ENCODE peak calls at places on chromosomes 12 and 14, in eight cellular contexts. G is heart right ventricle, I is gastrocnemius medialis, Z is right cardiac atrium, U is transverse colon, L is cardiac muscle cell, W is PC-3, R is MM.1S. A is an unnamed sample. For H3K9me3, the result is how much of the 10 kb centered on the place peaks cover.

GRCh38 chr12:9626821-9627220 is 19.1 kb upstream of the KLRB1 start:
- DNase-seq in G (no peak), I (no peak), Z (no peak), U (no peak), L (no peak), W (no peak), R (no peak), A (no peak)

GRCh38 chr12:58502857-58503256 is 417.4 kb downstream of the LRIG3 start:
- DNase-seq in G (no peak), I (no peak), Z (no peak), U (no peak), L (no peak), W (no peak), R (no peak), A (no peak)

GRCh38 chr12:71639341-71639760 is 24.3 kb downstream of the ZFC3H1 start:
- DNase-seq in G (peak), I (no peak), Z (no peak), U (no peak), L (no peak), W (peak), R (peak), A (no peak)

GRCh38 chr12:57340104-57340503 is 89.1 kb upstream of the STAC3 start:
- DNase-seq in G (peak), I (peak), Z (peak), U (peak), L (peak), W (no peak), R (no peak), A (peak)

GRCh38 chr12:97640826-97641225 is 178.2 kb downstream of the RMST start:
- DNase-seq in G (no peak), I (no peak), Z (no peak), U (no peak), L (no peak), W (no peak), R (no peak), A (no peak)

GRCh38 chr14:90500665-90501370 is 104.0 kb downstream of the CALM1 start:
- DNase-seq in G (no peak), I (no peak), Z (no peak), U (no peak), L (no peak), W (no peak), R (no peak), A (no peak)

GRCh38 chr12:51825216-51825615 is 23.3 kb downstream of the FIGNL2 start:
- DNase-seq in G (no peak), I (no peak), Z (no peak), U (no peak), L (no peak), W (no peak), R (no peak), A (no peak)

GRCh38 chr14:65277580-65278270 is 134.8 kb upstream of the FUT8 start:
- DNase-seq in G (no peak), I (no peak), Z (no peak), U (no peak), L (no peak), W (no peak), R (no peak), A (no peak)

GRCh38 chr14:95460647-95461478 is 55.6 kb downstream of the SYNE3 start:
- DNase-seq in G (no peak), I (no peak), Z (peak), U (peak), L (peak), W (peak), R (no peak), A (no peak)

GRCh38 chr12:47270782-47271664 is 191.3 kb upstream of the AMIGO2 start:
- DNase-seq in G (no peak), I (no peak), Z (no peak), U (no peak), L (peak), W (peak), R (peak), A (no peak)

GRCh38 chr12:88925370-88925915 is 345.2 kb upstream of the KITLG start:
- DNase-seq in G (no peak), I (no peak), Z (no peak), U (no peak), L (no peak), W (peak), R (no peak), A (no peak)

GRCh38 chr14:75554482-75554881 is 23.9 kb upstream of the FLVCR2 start:
- DNase-seq in G (no peak), I (no peak), Z (no peak), U (no peak), L (peak), W (peak), R (no peak), A (no peak)

GRCh38 chr12:75635606-75636444 is 124.4 kb upstream of the KRR1 start:
- DNase-seq in G (no peak), I (no peak), Z (no peak), U (no peak), L (peak), W (peak), R (peak), A (no peak)

GRCh38 chr14:64422753-64423152 is 34.6 kb downstream of the MTHFD1 start:
- DNase-seq in G (no peak), I (no peak), Z (no peak), U (no peak), L (no peak), W (no peak), R (no peak), A (no peak)

GRCh38 chr12:102474438-102475064 is 5.8 kb downstream of the IGF1 start:
- DNase-seq in G (no peak), I (no peak), Z (no peak), U (no peak), L (no peak), W (no peak), R (no peak), A (no peak)

GRCh38 chr12:92034858-92035401 is 110.7 kb downstream of the BTG1 start:
- DNase-seq in G (peak), I (peak), Z (peak), U (peak), L (peak), W (peak), R (peak), A (peak)

GRCh38 chr14:91059576-91060471 is 617 bp downstream of the RPS6KA5 start:
- DNase-seq in G (no peak), I (peak), Z (peak), U (peak), L (peak), W (peak), R (peak), A (peak)

GRCh38 chr12:50642755-50643154 is 121.1 kb upstream of the ATF1 start:
- DNase-seq in G (no peak), I (no peak), Z (no peak), U (no peak), L (no peak), W (no peak), R (no peak), A (no peak)

GRCh38 chr12:130936566-130936965 is 17.1 kb upstream of the ADGRD1 start:
- DNase-seq in G (no peak), I (no peak), Z (no peak), U (no peak), L (no peak), W (no peak), R (no peak), A (no peak)

GRCh38 chr14:54085841-54086240 is 129.2 kb upstream of the BMP4 start:
- DNase-seq in G (no peak), I (no peak), Z (no peak), U (no peak), L (no peak), W (no peak), R (no peak), A (no peak)

GRCh38 chr12:47491516-47491915 is 214.3 kb downstream of the RPAP3 start:
- DNase-seq in G (no peak), I (no peak), Z (no peak), U (no peak), L (no peak), W (no peak), R (no peak), A (no peak)

GRCh38 chr12:25200703-25201102 is 5.7 kb downstream of the ETFRF1 start:
- DNase-seq in G (no peak), I (no peak), Z (no peak), U (no peak), L (peak), W (no peak), R (no peak), A (no peak)

GRCh38 chr14:102487204-102487577 is 22.4 kb downstream of the ANKRD9 start:
- DNase-seq in G (no peak), I (no peak), Z (peak), U (no peak), L (peak), W (no peak), R (no peak), A (no peak)

GRCh38 chr14:20492486-20492885 is 12.9 kb upstream of the RNASE10 start:
- DNase-seq in G (no peak), I (no peak), Z (no peak), U (no peak), L (no peak), W (no peak), R (no peak), A (no peak)

DNA sequence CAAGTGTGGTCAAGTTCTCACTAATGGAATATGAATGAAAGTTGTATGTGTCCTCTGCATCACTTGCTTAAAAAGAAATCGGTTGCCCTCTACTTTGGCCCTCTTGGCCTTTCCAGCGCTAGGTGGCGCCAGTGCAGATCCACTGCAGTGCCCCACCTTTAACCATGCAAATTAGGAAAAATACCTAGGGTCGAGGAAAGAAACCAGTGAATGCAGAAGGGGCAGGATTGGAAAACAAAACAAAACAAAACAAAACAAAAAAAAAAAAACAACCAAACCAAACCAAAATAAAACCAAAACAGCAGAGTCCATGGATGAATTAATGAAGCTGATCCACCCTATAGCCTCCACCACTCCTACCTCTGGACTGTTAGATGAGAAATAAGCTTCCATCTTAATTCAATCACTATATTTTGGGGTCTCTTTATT is 12.9 kb upstream of the NEMF start:
- DNase-seq in G (peak), I (peak), Z (peak), U (peak), L (peak), W (peak), R (peak), A (peak)
- H3K27ac ChIP-seq in G (no peak), I (peak), Z (no peak), U (peak), L (no peak), W (no peak), R (no peak), A (peak)

GRCh38 chr12:22285871-22286270 is 48.6 kb downstream of the ST8SIA1 start:
- DNase-seq in G (no peak), I (no peak), Z (no peak), U (no peak), L (no peak), W (no peak), R (no peak), A (no peak)

GRCh38 chr12:22284871-22285270 is 49.6 kb downstream of the ST8SIA1 start:
- DNase-seq in G (no peak), I (no peak), Z (no peak), U (no peak), L (peak), W (no peak), R (no peak), A (no peak)

GRCh38 chr12:22283508-22283907 is 51.0 kb downstream of the ST8SIA1 start:
- DNase-seq in G (no peak), I (no peak), Z (no peak), U (no peak), L (no peak), W (no peak), R (no peak), A (no peak)

GRCh38 chr12:22282283-22282682 is 52.2 kb downstream of the ST8SIA1 start:
- DNase-seq in G (no peak), I (no peak), Z (no peak), U (no peak), L (peak), W (peak), R (no peak), A (no peak)

DNA sequence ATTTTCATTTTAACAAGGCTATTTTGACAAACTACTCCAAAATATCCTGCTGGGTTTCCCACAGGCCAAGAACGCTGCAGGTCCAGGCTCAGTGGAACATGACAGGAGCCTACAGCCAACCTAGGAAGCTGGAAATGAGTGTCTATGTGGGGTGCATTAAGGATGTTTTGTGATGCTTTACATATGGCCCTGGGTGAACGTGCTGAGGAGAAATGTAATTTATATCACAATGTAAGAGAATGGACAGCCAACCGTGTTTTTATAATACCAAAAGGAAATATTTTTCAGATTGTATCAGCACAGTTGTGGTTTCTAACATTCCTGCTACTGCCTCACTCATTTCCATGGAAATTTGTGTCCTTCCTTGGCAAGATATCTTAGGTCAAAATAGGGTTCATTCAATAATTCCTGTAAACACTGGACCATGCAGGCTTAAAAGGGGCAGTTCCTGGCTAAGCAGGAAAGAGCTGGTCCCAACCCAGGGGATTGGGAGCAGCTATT is 51.5 kb downstream of the ST8SIA1 start:
- DNase-seq in G (no peak), I (no peak), Z (no peak), U (no peak), L (peak), W (peak), R (no peak), A (no peak)
- H3K4me3 ChIP-seq in G (no peak), I (no peak), Z (no peak), U (no peak), L (no peak), W (no peak), R (no peak), A (no peak)

GRCh38 chr12:34296143-34297041 is 274.1 kb downstream of the ALG10 start:
- DNase-seq in G (no peak), I (no peak), Z (peak), U (no peak), L (no peak), W (no peak), R (no peak), A (peak)
- H3K9me3 ChIP-seq in G (under half), I (under half), Z (under half), U (under half), L (under half), W (under half), R (under half), A (under half)

DNA sequence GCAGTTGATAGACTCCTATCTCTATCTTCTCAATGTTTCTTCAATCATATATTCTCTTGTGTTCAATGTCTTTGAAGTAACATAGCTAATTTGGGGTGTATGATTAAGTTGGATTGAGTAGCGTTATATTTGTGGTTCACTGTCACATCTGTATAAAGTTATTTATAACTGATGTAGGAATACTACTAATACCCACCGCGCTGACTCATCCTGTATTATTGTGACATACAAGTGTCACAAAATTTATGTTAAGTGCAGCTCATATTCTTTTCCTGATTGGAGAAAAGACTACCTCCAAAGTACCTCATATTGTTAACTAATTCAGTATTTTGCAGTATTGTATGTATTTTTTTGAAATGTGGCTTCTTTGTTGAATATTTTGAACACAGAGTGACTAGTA is 940.8 kb downstream of the SLC6A15 start:
- DNase-seq in G (no peak), I (no peak), Z (no peak), U (no peak), L (no peak), W (peak), R (no peak), A (no peak)
- H3K27ac ChIP-seq in G (no peak), I (no peak), Z (no peak), U (no peak), L (no peak), W (no peak), R (no peak), A (no peak)

GRCh38 chr12:2503036-2503435 is 291.7 kb upstream of the FKBP4 start:
- DNase-seq in G (no peak), I (no peak), Z (no peak), U (no peak), L (no peak), W (no peak), R (no peak), A (no peak)

GRCh38 chr12:2504577-2504976 is 290.2 kb upstream of the FKBP4 start:
- DNase-seq in G (no peak), I (no peak), Z (no peak), U (no peak), L (no peak), W (no peak), R (no peak), A (no peak)

GRCh38 chr12:2498961-2499500 is 295.7 kb upstream of the FKBP4 start:
- DNase-seq in G (no peak), I (no peak), Z (no peak), U (peak), L (no peak), W (no peak), R (no peak), A (no peak)

GRCh38 chr12:2503762-2504161 is 291.0 kb upstream of the FKBP4 start:
- DNase-seq in G (no peak), I (no peak), Z (no peak), U (no peak), L (no peak), W (no peak), R (no peak), A (no peak)

GRCh38 chr12:2501464-2502181 is 293.1 kb upstream of the FKBP4 start:
- DNase-seq in G (peak), I (no peak), Z (peak), U (no peak), L (no peak), W (no peak), R (no peak), A (no peak)
- H3K4me3 ChIP-seq in G (no peak), I (no peak), Z (no peak), U (no peak), L (no peak), W (no peak), R (no peak), A (no peak)

A was measured in psoas muscle.